ENCODE peak calls at places on chromosomes 7 and 10, in four cellular contexts. D is amygdala, A is BJ, Z is stromal cell of bone marrow. S is an unnamed sample.

GRCh38 chr7:131249003-131249402 is 78.7 kb upstream of the MKLN1 start:
- DNase-seq in D (no peak), A (peak; percentile 90), Z (peak; percentile 98), S (peak; percentile 88)

GRCh38 chr10:74822583-74823089 is 3.8 kb upstream of the KAT6B start:
- DNase-seq in D (no peak), A (no peak), Z (peak; percentile 89), S (no peak)

GRCh38 chr7:136709876-136710275 is 158.6 kb upstream of the CHRM2 start:
- DNase-seq in D (no peak), A (no peak), Z (no peak), S (no peak)

GRCh38 chr7:136870799-136871487 is 2.5 kb downstream of the CHRM2 start:
- DNase-seq in D (no peak), A (no peak), Z (no peak), S (no peak)

GRCh38 chr7:84113286-84113685 is 81.3 kb downstream of the SEMA3A start:
- DNase-seq in D (no peak), A (no peak), Z (peak; percentile 7), S (no peak)

GRCh38 chr10:89283988-89284475 is 17.8 kb upstream of the IFIT2 start:
- DNase-seq in D (no peak), A (peak; percentile 92), Z (peak; percentile 87), S (peak; percentile 42)

GRCh38 chr7:94115316-94115715 is 111.2 kb upstream of the BET1 start:
- DNase-seq in D (no peak), A (no peak), Z (no peak), S (no peak)

GRCh38 chr10:32114500-32114899 is 58.3 kb upstream of the KIF5B start:
- DNase-seq in D (no peak), A (no peak), Z (no peak), S (no peak)

GRCh38 chr10:24009115-24009514 is 199.8 kb upstream of the KIAA1217 start:
- DNase-seq in D (no peak), A (no peak), Z (no peak), S (no peak)

GRCh38 chr7:120055300-120055699 is 217.7 kb upstream of the KCND2 start:
- DNase-seq in D (no peak), A (no peak), Z (peak; percentile 78), S (no peak)

GRCh38 chr7:102935450-102936110 is 22.8 kb downstream of the LRRC17 start:
- DNase-seq in D (no peak), A (no peak), Z (no peak), S (no peak)

GRCh38 chr10:29784175-29784773 is 149.5 kb upstream of the SVIL start:
- DNase-seq in D (no peak), A (peak; percentile 100), Z (peak; percentile 98), S (peak; percentile 99)

GRCh38 chr7:107025449-107026103 is 18.9 kb upstream of the PRKAR2B start:
- DNase-seq in D (no peak), A (no peak), Z (no peak), S (no peak)

GRCh38 chr7:67525588-67525987 is 529.0 kb downstream of the TYW1 start:
- DNase-seq in D (no peak), A (no peak), Z (no peak), S (no peak)

GRCh38 chr10:3992374-3993178 is 207.6 kb upstream of the KLF6 start:
- DNase-seq in D (no peak), A (no peak), Z (no peak), S (no peak)

GRCh38 chr7:74173491-74173865 is 678 bp upstream of the EIF4H start:
- DNase-seq in D (no peak), A (no peak), Z (no peak), S (no peak)

GRCh38 chr10:14839305-14839695 is 1.2 kb downstream of the HSPA14 start:
- DNase-seq in D (no peak), A (no peak), Z (no peak), S (no peak)

GRCh38 chr10:71390435-71390820 is 6.3 kb upstream of the CDH23 start:
- DNase-seq in D (peak; percentile 31), A (no peak), Z (no peak), S (no peak)

GRCh38 chr7:140196361-140197217 is 19.8 kb upstream of the KDM7A start:
- DNase-seq in D (no peak), A (no peak), Z (peak; percentile 62), S (peak; percentile 62)

GRCh38 chr7:132750530-132751281 is 174.4 kb upstream of the PLXNA4 start:
- DNase-seq in D (peak; percentile 21), A (no peak), Z (no peak), S (no peak)

GRCh38 chr7:1413936-1414639 is 45.2 kb downstream of the MICALL2 start:
- DNase-seq in D (no peak), A (no peak), Z (no peak), S (no peak)

GRCh38 chr10:19570991-19571390 is 245.2 kb upstream of the PLXDC2 start:
- DNase-seq in D (no peak), A (no peak), Z (no peak), S (no peak)

GRCh38 chr10:125982256-125982948 is 86.0 kb downstream of the FANK1 start:
- DNase-seq in D (no peak), A (peak; percentile 15), Z (peak; percentile 56), S (peak; percentile 67)

GRCh38 chr10:77350711-77351119 is 286.9 kb downstream of the KCNMA1 start:
- DNase-seq in D (no peak), A (peak; percentile 94), Z (peak; percentile 99), S (peak; percentile 97)

GRCh38 chr7:105647591-105647990 is 66.3 kb upstream of the EFCAB10 start:
- DNase-seq in D (no peak), A (no peak), Z (no peak), S (no peak)

S was measured in astrocyte of the cerebellum.